ENCODE peak calls at places on chromosomes 5 and 9, in six cellular contexts. G, F, N, M, S and O are unnamed samples.

GRCh38 chr9:37729499-37729898 is 24.1 kb upstream of the TRMT10B start:
- DNase-seq in G (no peak), F (no peak), N (no peak), M (no peak), S (no peak), O (no peak)

GRCh38 chr9:14616188-14616982 is 76.8 kb downstream of the ZDHHC21 start:
- DNase-seq in G (peak; percentile 64), F (no peak), N (no peak), M (no peak), S (peak; percentile 10), O (no peak)

GRCh38 chr9:77399964-77400363 is 222.6 kb downstream of the VPS13A start:
- DNase-seq in G (no peak), F (no peak), N (no peak), M (no peak), S (no peak), O (no peak)

GRCh38 chr9:81686614-81687520 is 2.5 kb downstream of the TLE1 start:
- DNase-seq in G (peak; percentile 79), F (peak; percentile 92), N (peak; percentile 89), M (peak; percentile 87), S (peak; percentile 14), O (peak; percentile 93)

GRCh38 chr9:130205912-130206311 is 33.7 kb downstream of the NCS1 start:
- DNase-seq in G (no peak), F (no peak), N (no peak), M (no peak), S (no peak), O (no peak)

GRCh38 chr9:127955294-127956015 is 17.8 kb upstream of the DPM2 start:
- DNase-seq in G (peak; percentile 95), F (no peak), N (no peak), M (peak; percentile 93), S (peak; percentile 64), O (no peak)

GRCh38 chr9:80233102-80233843 is 661.5 kb downstream of the TLE4 start:
- DNase-seq in G (no peak), F (no peak), N (no peak), M (no peak), S (no peak), O (no peak)

GRCh38 chr9:28999057-28999456 is 1425.8 kb upstream of the C9orf72 start:
- DNase-seq in G (peak; percentile 49), F (no peak), N (no peak), M (no peak), S (no peak), O (no peak)

GRCh38 chr9:82677086-82677485 is 385.9 kb downstream of the RASEF start:
- DNase-seq in G (no peak), F (no peak), N (no peak), M (no peak), S (no peak), O (no peak)

GRCh38 chr5:176816043-176816745 is 5.8 kb downstream of the UNC5A start:
- DNase-seq in G (no peak), F (no peak), N (no peak), M (no peak), S (no peak), O (no peak)

GRCh38 chr5:132439521-132440206 is 50.9 kb downstream of the IRF1 start:
- DNase-seq in G (peak; percentile 46), F (peak; percentile 89), N (peak; percentile 88), M (no peak), S (no peak), O (peak; percentile 94)

GRCh38 chr5:10304932-10305331 is 2.8 kb downstream of the CMBL start:
- DNase-seq in G (no peak), F (no peak), N (no peak), M (no peak), S (no peak), O (no peak)
- H3K4me1 ChIP-seq in G (peaks cover 44% of the 10 kb centered on the region), F (no peaks in the 10 kb centered on the region), N (peaks cover 3% of the 10 kb centered on the region), M (peaks cover 3% of the 10 kb centered on the region), S (no peaks in the 10 kb centered on the region), O (peaks cover 26% of the 10 kb centered on the region)

GRCh38 chr5:96259211-96259772 is 173.8 kb downstream of the PCSK1 start:
- DNase-seq in G (peak; percentile 77), F (no peak), N (no peak), M (no peak), S (no peak), O (no peak)

GRCh38 chr5:96256795-96257470 is 176.1 kb downstream of the PCSK1 start:
- DNase-seq in G (peak; percentile 41), F (no peak), N (no peak), M (no peak), S (no peak), O (no peak)

GRCh38 chr5:96257904-96258303 is 175.1 kb downstream of the PCSK1 start:
- DNase-seq in G (peak; percentile 36), F (no peak), N (no peak), M (no peak), S (no peak), O (no peak)

GRCh38 chr5:96260009-96260408 is 173.0 kb downstream of the PCSK1 start:
- DNase-seq in G (no peak), F (no peak), N (no peak), M (no peak), S (no peak), O (no peak)

DNA sequence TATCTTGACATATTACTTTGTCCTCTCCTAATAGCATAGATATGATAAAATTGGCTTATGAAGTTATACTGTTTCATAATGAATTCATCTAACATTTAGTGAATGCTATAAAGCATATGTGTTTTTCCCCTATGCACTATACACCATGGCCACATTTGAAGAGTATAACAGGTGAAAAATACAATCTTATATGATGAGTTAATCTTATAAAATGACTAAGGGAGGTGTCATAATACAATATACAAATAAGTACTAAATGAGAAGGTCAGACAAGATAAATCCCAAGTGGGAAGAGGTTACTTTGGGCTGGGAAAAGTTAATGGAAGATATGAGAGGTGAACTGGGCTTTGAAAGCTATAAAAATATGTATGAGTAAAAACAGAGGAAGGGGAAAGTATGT is 174.4 kb downstream of the PCSK1 start:
- DNase-seq in G (peak; percentile 57), F (no peak), N (no peak), M (no peak), S (no peak), O (no peak)
- H3K4me1 ChIP-seq in G (peaks cover 60% of the 10 kb centered on the region), F (no peaks in the 10 kb centered on the region), N (peaks cover 15% of the 10 kb centered on the region), M (no peaks in the 10 kb centered on the region), S (no peaks in the 10 kb centered on the region), O (peaks cover 5% of the 10 kb centered on the region)

GRCh38 chr5:133996683-133997252 is 8.0 kb downstream of the VDAC1 start:
- DNase-seq in G (peak; percentile 26), F (no peak), N (no peak), M (peak; percentile 67), S (no peak), O (no peak)
- H3K4me1 ChIP-seq in G (peaks cover 40% of the 10 kb centered on the region), F (no peaks in the 10 kb centered on the region), N (peaks cover 58% of the 10 kb centered on the region), M (peaks cover 6% of the 10 kb centered on the region), S (peaks cover 5% of the 10 kb centered on the region), O (peaks cover 100% of the 10 kb centered on the region)

GRCh38 chr9:121769939-121770338 is 118.5 kb downstream of the DAB2IP start:
- DNase-seq in G (no peak), F (no peak), N (peak; percentile 48), M (no peak), S (no peak), O (no peak)
- H3K4me1 ChIP-seq in G (peaks cover 6% of the 10 kb centered on the region), F (peaks cover 32% of the 10 kb centered on the region), N (peaks cover 56% of the 10 kb centered on the region), M (no peaks in the 10 kb centered on the region), S (no peaks in the 10 kb centered on the region), O (peaks cover 29% of the 10 kb centered on the region)

DNA sequence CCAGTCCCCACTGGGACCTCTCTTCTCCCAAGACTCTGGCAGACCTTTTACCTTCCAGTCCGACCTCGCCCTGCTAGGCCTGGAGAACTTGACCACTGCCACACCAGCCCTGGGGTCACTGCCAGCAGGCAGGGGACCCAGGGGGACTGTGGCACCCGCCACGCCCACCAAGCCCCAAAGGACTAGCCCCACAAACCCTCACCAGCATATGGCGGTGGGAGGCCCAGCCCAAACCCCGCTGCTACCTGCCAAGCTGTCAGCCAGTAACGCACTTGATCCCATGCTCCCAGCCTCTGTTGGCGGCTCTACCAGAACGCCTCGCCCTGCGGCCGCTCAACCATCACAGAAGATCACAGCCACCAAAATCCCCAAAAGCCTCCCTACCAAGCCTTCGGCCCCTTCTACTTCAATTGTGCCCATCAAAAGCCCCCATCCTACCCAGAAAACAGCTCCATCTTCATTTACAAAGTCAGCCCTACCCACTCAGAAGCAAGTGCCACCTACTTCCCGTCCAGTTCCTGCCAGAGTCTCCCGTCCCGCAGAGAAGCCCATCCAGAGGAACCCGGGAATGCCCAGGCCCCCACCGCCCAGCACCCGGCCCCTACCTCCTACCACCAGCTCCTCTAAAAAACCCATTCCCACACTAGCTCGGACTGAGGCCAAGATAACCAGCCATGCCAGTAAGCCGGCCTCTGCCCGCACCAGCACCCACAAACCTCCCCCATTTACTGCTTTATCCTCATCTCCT is 13.1 kb downstream of the COL27A1 start:
- DNase-seq in G (no peak), F (no peak), N (no peak), M (no peak), S (no peak), O (no peak)
- H3K4me1 ChIP-seq in G (no peaks in the 10 kb centered on the region), F (peaks cover 8% of the 10 kb centered on the region), N (peaks cover 49% of the 10 kb centered on the region), M (no peaks in the 10 kb centered on the region), S (no peaks in the 10 kb centered on the region), O (peaks cover 18% of the 10 kb centered on the region)

GRCh38 chr5:14216372-14216771 is 73.2 kb downstream of the TRIO start:
- DNase-seq in G (peak; percentile 20), F (no peak), N (no peak), M (no peak), S (no peak), O (no peak)
- H3K4me1 ChIP-seq in G (peaks cover 50% of the 10 kb centered on the region), F (peaks cover 14% of the 10 kb centered on the region), N (peaks cover 52% of the 10 kb centered on the region), M (peaks cover 20% of the 10 kb centered on the region), S (no peaks in the 10 kb centered on the region), O (peaks cover 85% of the 10 kb centered on the region)

DNA sequence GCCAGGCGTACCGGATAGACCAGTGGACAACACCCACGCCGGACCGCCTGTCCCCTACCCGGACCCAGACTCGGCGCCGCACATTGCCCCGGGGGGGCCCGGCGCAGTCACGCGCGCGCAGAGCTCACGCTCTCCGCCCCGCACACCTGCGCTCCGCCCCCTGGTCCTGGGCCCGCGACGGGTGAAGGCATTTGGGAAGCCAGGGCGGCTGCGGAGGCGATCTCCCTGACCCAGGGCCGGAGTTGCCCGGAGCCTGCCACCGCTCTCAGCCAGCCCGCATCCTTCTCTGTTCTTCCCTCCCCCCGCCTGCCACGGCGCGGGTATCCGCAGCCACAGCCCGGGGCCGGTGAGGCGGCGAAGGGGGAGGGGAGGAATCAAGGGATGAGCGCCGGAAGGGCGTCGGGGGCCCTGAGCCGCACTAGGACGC is 482 bp downstream of the RELL2 start:
- DNase-seq in G (no peak), F (no peak), N (no peak), M (no peak), S (peak; percentile 63), O (no peak)
- H3K4me1 ChIP-seq in G (peaks cover 40% of the 10 kb centered on the region), F (peaks cover 10% of the 10 kb centered on the region), N (peaks cover 22% of the 10 kb centered on the region), M (peaks cover 4% of the 10 kb centered on the region), S (peaks cover 24% of the 10 kb centered on the region), O (peaks cover 53% of the 10 kb centered on the region)

DNA sequence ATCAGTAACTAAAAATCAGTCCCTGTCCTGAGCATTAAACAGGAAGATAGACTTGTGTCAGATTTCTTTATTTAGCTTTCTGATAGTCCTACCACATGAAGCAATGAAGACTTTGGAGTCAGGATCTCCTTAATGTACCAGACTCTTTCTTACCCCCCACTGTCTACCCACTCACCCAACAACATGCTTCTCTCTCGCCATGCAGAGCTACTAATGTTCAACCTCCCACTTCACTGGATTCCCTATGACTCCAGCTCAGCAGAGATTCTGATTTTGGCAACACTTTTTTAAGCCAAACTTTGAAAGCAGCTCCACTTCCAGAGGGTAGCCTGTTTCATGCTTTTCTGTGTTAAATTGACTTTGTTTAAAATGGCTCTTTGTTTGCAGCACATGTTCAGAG is 50.8 kb downstream of the GPR21 start:
- DNase-seq in G (no peak), F (no peak), N (no peak), M (no peak), S (no peak), O (peak; percentile 37)
- H3K4me1 ChIP-seq in G (peaks cover 9% of the 10 kb centered on the region), F (no peaks in the 10 kb centered on the region), N (peaks cover 6% of the 10 kb centered on the region), M (peaks cover 5% of the 10 kb centered on the region), S (no peaks in the 10 kb centered on the region), O (no peaks in the 10 kb centered on the region)